ENCODE peak calls at places on chromosomes 13 and 19, in ten cellular contexts. One of them, this sample, is unnamed.

GRCh38 chr13:70253834-70254233 is 145.6 kb upstream of the KLHL1 start:
- DNase-seq in epithelial cell of esophagus: peak
- DNase-seq in heart right ventricle: no peak
- DNase-seq in NCI-H1694 treated with DMSO at 0.1 percent for 48 hours: no peak
- DNase-seq in CD8-positive, alpha-beta T cell: no peak
- DNase-seq in AML-193: no peak
- DNase-seq in ecto neural progenitor cell: no peak
- DNase-seq in lower leg skin: no peak
- DNase-seq in GM18507: no peak
- DNase-seq in activated CD8-positive, alpha-beta memory T cell treated with anti-CD3 and anti-CD28 coated beads for 4 hours: no peak
- DNase-seq in this sample: no peak

GRCh38 chr13:66673401-66673800 is 556.7 kb downstream of the PCDH9 start:
- DNase-seq in activated CD8-positive, alpha-beta memory T cell treated with anti-CD3 and anti-CD28 coated beads for 4 hours: no peak
- DNase-seq in NCI-H1694 treated with DMSO at 0.1 percent for 48 hours: no peak
- DNase-seq in AML-193: no peak
- DNase-seq in CD8-positive, alpha-beta T cell: no peak
- DNase-seq in ecto neural progenitor cell: no peak
- DNase-seq in GM18507: no peak
- DNase-seq in epithelial cell of esophagus: no peak
- DNase-seq in lower leg skin: no peak
- DNase-seq in heart right ventricle: no peak
- DNase-seq in this sample: no peak

GRCh38 chr13:97548736-97549135 is 114.8 kb downstream of the RAP2A start:
- DNase-seq in NCI-H1694 treated with DMSO at 0.1 percent for 48 hours: no peak
- DNase-seq in lower leg skin: no peak
- DNase-seq in ecto neural progenitor cell: no peak
- DNase-seq in activated CD8-positive, alpha-beta memory T cell treated with anti-CD3 and anti-CD28 coated beads for 4 hours: no peak
- DNase-seq in CD8-positive, alpha-beta T cell: no peak
- DNase-seq in heart right ventricle: no peak
- DNase-seq in AML-193: no peak
- DNase-seq in GM18507: no peak
- DNase-seq in epithelial cell of esophagus: no peak
- DNase-seq in this sample: no peak

GRCh38 chr19:10501971-10502523 is 1.1 kb downstream of the KEAP1 start:
- DNase-seq in GM18507: no peak
- DNase-seq in AML-193: peak
- DNase-seq in activated CD8-positive, alpha-beta memory T cell treated with anti-CD3 and anti-CD28 coated beads for 4 hours: no peak
- DNase-seq in ecto neural progenitor cell: peak
- DNase-seq in NCI-H1694 treated with DMSO at 0.1 percent for 48 hours: no peak
- DNase-seq in lower leg skin: peak
- DNase-seq in epithelial cell of esophagus: peak
- DNase-seq in CD8-positive, alpha-beta T cell: peak
- DNase-seq in heart right ventricle: peak
- DNase-seq in this sample: no peak

GRCh38 chr19:8512115-8512967 is 1.6 kb downstream of the ZNF414 start:
- DNase-seq in ecto neural progenitor cell: no peak
- DNase-seq in epithelial cell of esophagus: peak
- DNase-seq in CD8-positive, alpha-beta T cell: no peak
- DNase-seq in lower leg skin: no peak
- DNase-seq in NCI-H1694 treated with DMSO at 0.1 percent for 48 hours: no peak
- DNase-seq in GM18507: no peak
- DNase-seq in heart right ventricle: no peak
- DNase-seq in AML-193: no peak
- DNase-seq in activated CD8-positive, alpha-beta memory T cell treated with anti-CD3 and anti-CD28 coated beads for 4 hours: no peak
- DNase-seq in this sample: no peak

GRCh38 chr19:34503546-34504272 is 22.2 kb downstream of the WTIP start:
- DNase-seq in epithelial cell of esophagus: no peak
- DNase-seq in AML-193: no peak
- DNase-seq in NCI-H1694 treated with DMSO at 0.1 percent for 48 hours: no peak
- DNase-seq in CD8-positive, alpha-beta T cell: no peak
- DNase-seq in GM18507: no peak
- DNase-seq in heart right ventricle: no peak
- DNase-seq in activated CD8-positive, alpha-beta memory T cell treated with anti-CD3 and anti-CD28 coated beads for 4 hours: no peak
- DNase-seq in ecto neural progenitor cell: no peak
- DNase-seq in lower leg skin: peak
- DNase-seq in this sample: no peak

GRCh38 chr19:41244117-41244516 is 20.1 kb upstream of the HNRNPUL1 start:
- DNase-seq in epithelial cell of esophagus: no peak
- DNase-seq in ecto neural progenitor cell: no peak
- DNase-seq in AML-193: no peak
- DNase-seq in NCI-H1694 treated with DMSO at 0.1 percent for 48 hours: no peak
- DNase-seq in GM18507: no peak
- DNase-seq in heart right ventricle: no peak
- DNase-seq in activated CD8-positive, alpha-beta memory T cell treated with anti-CD3 and anti-CD28 coated beads for 4 hours: no peak
- DNase-seq in CD8-positive, alpha-beta T cell: no peak
- DNase-seq in lower leg skin: no peak
- DNase-seq in this sample: no peak

GRCh38 chr13:101695870-101696516 is 243.5 kb downstream of the ITGBL1 start:
- DNase-seq in CD8-positive, alpha-beta T cell: no peak
- DNase-seq in epithelial cell of esophagus: no peak
- DNase-seq in AML-193: peak
- DNase-seq in GM18507: no peak
- DNase-seq in NCI-H1694 treated with DMSO at 0.1 percent for 48 hours: no peak
- DNase-seq in heart right ventricle: no peak
- DNase-seq in activated CD8-positive, alpha-beta memory T cell treated with anti-CD3 and anti-CD28 coated beads for 4 hours: no peak
- DNase-seq in lower leg skin: no peak
- DNase-seq in ecto neural progenitor cell: no peak
- DNase-seq in this sample: no peak

GRCh38 chr19:28644261-28644660 is 568.7 kb downstream of the UQCRFS1 start:
- DNase-seq in GM18507: no peak
- DNase-seq in heart right ventricle: no peak
- DNase-seq in AML-193: no peak
- DNase-seq in CD8-positive, alpha-beta T cell: no peak
- DNase-seq in epithelial cell of esophagus: no peak
- DNase-seq in lower leg skin: no peak
- DNase-seq in ecto neural progenitor cell: no peak
- DNase-seq in NCI-H1694 treated with DMSO at 0.1 percent for 48 hours: no peak
- DNase-seq in activated CD8-positive, alpha-beta memory T cell treated with anti-CD3 and anti-CD28 coated beads for 4 hours: no peak
- DNase-seq in this sample: no peak

GRCh38 chr13:92345627-92346026 is 881.0 kb upstream of the GPC6 start:
- DNase-seq in ecto neural progenitor cell: no peak
- DNase-seq in CD8-positive, alpha-beta T cell: no peak
- DNase-seq in AML-193: no peak
- DNase-seq in activated CD8-positive, alpha-beta memory T cell treated with anti-CD3 and anti-CD28 coated beads for 4 hours: no peak
- DNase-seq in epithelial cell of esophagus: no peak
- DNase-seq in GM18507: no peak
- DNase-seq in NCI-H1694 treated with DMSO at 0.1 percent for 48 hours: no peak
- DNase-seq in heart right ventricle: no peak
- DNase-seq in lower leg skin: no peak
- DNase-seq in this sample: no peak

GRCh38 chr13:39811696-39812095 is 156.2 kb downstream of the COG6 start:
- DNase-seq in AML-193: no peak
- DNase-seq in GM18507: no peak
- DNase-seq in lower leg skin: no peak
- DNase-seq in heart right ventricle: no peak
- DNase-seq in ecto neural progenitor cell: no peak
- DNase-seq in epithelial cell of esophagus: no peak
- DNase-seq in NCI-H1694 treated with DMSO at 0.1 percent for 48 hours: no peak
- DNase-seq in activated CD8-positive, alpha-beta memory T cell treated with anti-CD3 and anti-CD28 coated beads for 4 hours: no peak
- DNase-seq in CD8-positive, alpha-beta T cell: no peak
- DNase-seq in this sample: no peak

GRCh38 chr13:53784331-53784730 is 755.7 kb downstream of the OLFM4 start:
- DNase-seq in heart right ventricle: no peak
- DNase-seq in lower leg skin: no peak
- DNase-seq in CD8-positive, alpha-beta T cell: no peak
- DNase-seq in ecto neural progenitor cell: no peak
- DNase-seq in NCI-H1694 treated with DMSO at 0.1 percent for 48 hours: no peak
- DNase-seq in activated CD8-positive, alpha-beta memory T cell treated with anti-CD3 and anti-CD28 coated beads for 4 hours: no peak
- DNase-seq in AML-193: no peak
- DNase-seq in GM18507: no peak
- DNase-seq in epithelial cell of esophagus: no peak
- DNase-seq in this sample: no peak

GRCh38 chr13:64180756-64181155 is 2765.1 kb upstream of the PCDH20 start:
- DNase-seq in heart right ventricle: no peak
- DNase-seq in lower leg skin: no peak
- DNase-seq in AML-193: no peak
- DNase-seq in activated CD8-positive, alpha-beta memory T cell treated with anti-CD3 and anti-CD28 coated beads for 4 hours: no peak
- DNase-seq in ecto neural progenitor cell: no peak
- DNase-seq in epithelial cell of esophagus: no peak
- DNase-seq in CD8-positive, alpha-beta T cell: no peak
- DNase-seq in NCI-H1694 treated with DMSO at 0.1 percent for 48 hours: no peak
- DNase-seq in GM18507: no peak
- DNase-seq in this sample: no peak

GRCh38 chr19:55549500-55550320 is 4.4 kb upstream of the SBK3 start:
- DNase-seq in heart right ventricle: no peak
- DNase-seq in lower leg skin: no peak
- DNase-seq in ecto neural progenitor cell: peak
- DNase-seq in AML-193: no peak
- DNase-seq in NCI-H1694 treated with DMSO at 0.1 percent for 48 hours: peak
- DNase-seq in CD8-positive, alpha-beta T cell: no peak
- DNase-seq in GM18507: no peak
- DNase-seq in epithelial cell of esophagus: peak
- DNase-seq in activated CD8-positive, alpha-beta memory T cell treated with anti-CD3 and anti-CD28 coated beads for 4 hours: no peak
- DNase-seq in this sample: no peak

GRCh38 chr19:16825312-16826168 is 3.7 kb upstream of the SIN3B start:
- DNase-seq in lower leg skin: peak
- DNase-seq in AML-193: no peak
- DNase-seq in NCI-H1694 treated with DMSO at 0.1 percent for 48 hours: no peak
- DNase-seq in ecto neural progenitor cell: no peak
- DNase-seq in GM18507: no peak
- DNase-seq in epithelial cell of esophagus: peak
- DNase-seq in CD8-positive, alpha-beta T cell: no peak
- DNase-seq in heart right ventricle: peak
- DNase-seq in activated CD8-positive, alpha-beta memory T cell treated with anti-CD3 and anti-CD28 coated beads for 4 hours: no peak
- DNase-seq in this sample: no peak